ENCODE peak calls at places on chromosomes 12 and 14, in five cellular contexts. B, D, J, W and H are unnamed samples.
A peak's percentile ranks its signal among the peaks of the same experiment; 100 is the strongest.

GRCh38 chr12:109800536-109800935 is 32.7 kb downstream of the TRPV4 start:
- DNase-seq in B (no peak), D (no peak), J (no peak), W (no peak), H (no peak)

GRCh38 chr12:111420494-111420893 is 14.8 kb downstream of the SH2B3 start:
- DNase-seq in B (no peak), D (no peak), J (no peak), W (no peak), H (no peak)

GRCh38 chr12:30997685-30998440 is 71.3 kb downstream of the TSPAN11 start:
- DNase-seq in B (no peak), D (no peak), J (peak; percentile 26), W (no peak), H (no peak)

GRCh38 chr12:22266101-22266500 is 68.4 kb downstream of the ST8SIA1 start:
- DNase-seq in B (peak; percentile 47), D (no peak), J (no peak), W (no peak), H (no peak)

GRCh38 chr12:51958542-51958941 is 7.0 kb downstream of the ACVR1B start:
- DNase-seq in B (no peak), D (no peak), J (no peak), W (no peak), H (no peak)

GRCh38 chr14:93797071-93797470 is 8.8 kb upstream of the PRIMA1 start:
- DNase-seq in B (no peak), D (no peak), J (no peak), W (no peak), H (no peak)

GRCh38 chr12:12837025-12837872 is 24.1 kb downstream of the DDX47 start:
- DNase-seq in B (peak; percentile 95), D (no peak), J (peak; percentile 54), W (peak; percentile 82), H (peak; percentile 2)

GRCh38 chr12:12214635-12215131 is 52.2 kb downstream of the LRP6 start:
- DNase-seq in B (peak; percentile 53), D (no peak), J (no peak), W (no peak), H (no peak)

GRCh38 chr14:100408350-100409015 is 85.3 kb downstream of the SLC25A47 start:
- DNase-seq in B (peak; percentile 96), D (no peak), J (no peak), W (no peak), H (no peak)

GRCh38 chr14:102212845-102213244 is 73.1 kb downstream of the WDR20 start:
- DNase-seq in B (no peak), D (no peak), J (no peak), W (no peak), H (no peak)

GRCh38 chr14:102316746-102317563 is 2.6 kb upstream of the ZNF839 start:
- DNase-seq in B (peak; percentile 97), D (peak; percentile 95), J (peak; percentile 96), W (peak; percentile 92), H (peak; percentile 95)

GRCh38 chr14:70448633-70449032 is 3.3 kb upstream of the ADAM21 start:
- DNase-seq in B (no peak), D (no peak), J (no peak), W (peak; percentile 10), H (no peak)

GRCh38 chr12:79592865-79593264 is 97.9 kb downstream of the PAWR start:
- DNase-seq in B (no peak), D (no peak), J (no peak), W (no peak), H (no peak)

GRCh38 chr12:63930971-63931370 is 86.5 kb downstream of the SRGAP1 start:
- DNase-seq in B (peak; percentile 82), D (no peak), J (no peak), W (peak; percentile 81), H (no peak)